ENCODE peak calls at places on chromosomes 6 and 20, in four cellular contexts. M is H1, B is HepG2, L is K562. U is an unnamed sample.

GRCh38 chr6:127496471-127496870 is 22.7 kb downstream of the MTCL3 start:
- DNase-seq in B (no peak), M (no peak), L (no peak), U (no peak)

GRCh38 chr6:136945072-136945471 is 23.0 kb downstream of the SLC35D3 start:
- DNase-seq in L (no peak), M (no peak), B (no peak), U (no peak)

GRCh38 chr20:51687071-51687470 is 81.1 kb downstream of the ATP9A start:
- DNase-seq in L (no peak), B (no peak), M (no peak), U (no peak)

GRCh38 chr6:98839788-98840361 is 5.5 kb downstream of the POU3F2 start:
- DNase-seq in B (peak), L (no peak), M (no peak), U (no peak)

GRCh38 chr20:1108437-1108920 is 9.9 kb upstream of the PSMF1 start:
- DNase-seq in M (no peak), B (peak), L (peak), U (peak)

GRCh38 chr6:167130008-167130677 is 7.2 kb downstream of the CCR6 start:
- DNase-seq in M (no peak), L (no peak), B (no peak), U (no peak)

GRCh38 chr6:90413867-90414266 is 117.2 kb upstream of the BACH2 start:
- DNase-seq in M (no peak), L (peak), B (no peak), U (peak)

GRCh38 chr6:71190809-71191208 is 97.8 kb upstream of the OGFRL1 start:
- DNase-seq in L (no peak), B (peak), M (no peak), U (no peak)

GRCh38 chr6:125753218-125753936 is 3.9 kb downstream of the HEY2 start:
- DNase-seq in L (no peak), B (peak), M (no peak), U (no peak)

GRCh38 chr6:132202569-132202968 is 198.7 kb downstream of the MOXD1 start:
- DNase-seq in L (no peak), B (no peak), M (no peak), U (no peak)

GRCh38 chr6:27839303-27840081 is 72.7 kb downstream of the OR2B2 start:
- DNase-seq in L (no peak), B (peak), M (no peak), U (no peak)

GRCh38 chr6:117605169-117605826 is 3.0 kb upstream of the GOPC start:
- DNase-seq in L (peak), B (peak), M (no peak), U (no peak)

GRCh38 chr6:100721256-100721655 is 159.9 kb downstream of the ASCC3 start:
- DNase-seq in L (no peak), M (no peak), B (no peak), U (no peak)

GRCh38 chr20:59850018-59850641 is 83.3 kb downstream of the SYCP2 start:
- DNase-seq in M (no peak), B (peak), L (peak), U (no peak)

GRCh38 chr20:48301189-48301588 is 515.9 kb upstream of the SULF2 start:
- DNase-seq in L (no peak), M (no peak), B (peak), U (no peak)

GRCh38 chr6:157615411-157615763 is 207.7 kb upstream of the SNX9 start:
- DNase-seq in B (no peak), M (no peak), L (no peak), U (no peak)

GRCh38 chr6:52976591-52977035 is 18.5 kb downstream of the GSTA4 start:
- DNase-seq in M (no peak), B (no peak), L (no peak), U (no peak)

GRCh38 chr20:34083137-34083536 is 28.9 kb downstream of the EIF2S2 start:
- DNase-seq in B (no peak), M (no peak), L (peak), U (no peak)

DNA sequence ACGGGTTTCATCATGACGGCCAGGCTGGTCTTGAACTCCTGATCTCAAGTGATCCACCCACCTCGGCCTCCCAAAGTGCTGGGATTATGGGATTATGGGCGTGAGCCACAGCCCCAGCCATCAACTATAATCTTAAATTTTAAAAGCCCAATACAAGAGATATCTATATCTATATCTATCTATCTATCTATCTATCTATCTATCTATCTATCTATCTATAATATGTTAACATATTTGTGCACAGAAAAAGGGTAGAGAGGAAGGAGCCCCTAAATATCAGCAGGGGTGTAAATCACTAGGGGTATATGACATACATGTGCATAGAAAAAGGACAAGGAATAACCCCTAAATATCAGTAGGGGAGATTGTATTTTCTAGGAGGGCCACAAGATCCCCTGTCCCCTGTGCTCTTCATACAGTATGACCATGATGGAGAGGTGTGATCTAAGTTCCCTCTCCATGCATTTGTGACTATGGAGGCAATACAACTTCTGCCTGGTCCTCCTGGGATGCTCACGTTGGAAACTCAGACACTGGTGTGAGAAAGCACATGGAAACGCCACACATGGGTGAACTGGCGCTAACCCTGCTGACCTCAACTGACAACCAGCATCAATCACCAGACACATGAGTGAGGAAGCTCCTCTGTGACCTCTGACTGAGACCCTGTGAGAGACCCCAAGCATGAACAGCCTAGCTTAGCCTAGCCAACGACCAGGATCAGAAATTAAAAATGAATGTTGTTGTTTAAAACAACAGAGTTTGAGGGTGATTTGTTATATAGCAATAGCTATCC is 1.2 kb upstream of the SPATS1 start:
- DNase-seq in M (no peak), B (no peak), L (no peak), U (no peak)
- TF ChIP-seq SP1 in M (no peak), B (no peak), L (no peak), U (no peak)

GRCh38 chr20:6632187-6632586 is 135.3 kb upstream of the BMP2 start:
- DNase-seq in L (no peak), M (no peak), B (peak), U (no peak)

GRCh38 chr20:6641012-6641411 is 126.5 kb upstream of the BMP2 start:
- DNase-seq in L (no peak), B (no peak), M (no peak), U (no peak)

GRCh38 chr20:6635034-6635736 is 132.3 kb upstream of the BMP2 start:
- DNase-seq in M (no peak), L (no peak), B (no peak), U (no peak)

GRCh38 chr20:6637160-6637579 is 130.3 kb upstream of the BMP2 start:
- DNase-seq in M (no peak), B (no peak), L (no peak), U (no peak)

GRCh38 chr20:6636209-6637159 is 131.0 kb upstream of the BMP2 start:
- DNase-seq in M (no peak), B (peak), L (no peak), U (no peak)
- TF ChIP-seq JUN in M (no peak), B (no peak), L (no peak), U (no peak)

DNA sequence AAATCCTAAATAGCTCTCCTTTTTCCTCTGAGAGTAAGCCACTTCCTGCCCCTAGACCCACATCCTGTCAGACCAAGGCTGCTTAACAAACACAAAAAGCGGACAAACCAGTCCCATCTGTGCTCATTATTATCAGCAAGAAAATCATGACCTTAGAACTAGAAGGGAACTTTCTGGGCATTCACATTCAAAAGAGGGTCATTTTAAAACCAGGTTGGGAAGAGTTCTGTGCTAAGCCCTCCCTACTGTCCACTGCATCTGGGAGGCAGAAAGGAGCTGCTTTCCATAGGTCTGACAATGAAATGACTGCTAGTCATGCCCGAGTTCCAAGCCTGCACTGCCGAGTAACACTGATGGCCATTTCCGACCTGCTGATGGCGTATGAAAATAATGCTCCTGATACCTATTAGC is 15.4 kb downstream of the EZR start:
- DNase-seq in M (no peak), B (no peak), L (no peak), U (no peak)
- TF ChIP-seq SP1 in M (no peak), B (no peak), L (no peak), U (no peak)

GRCh38 chr6:47936820-47937219 is 155.0 kb downstream of the OPN5 start:
- DNase-seq in L (no peak), M (no peak), B (no peak), U (no peak)

GRCh38 chr6:47938411-47938810 is 156.6 kb downstream of the OPN5 start:
- DNase-seq in B (no peak), M (no peak), L (no peak), U (no peak)

GRCh38 chr6:47932575-47932974 is 150.7 kb downstream of the OPN5 start:
- DNase-seq in L (no peak), M (no peak), B (no peak), U (no peak)

DNA sequence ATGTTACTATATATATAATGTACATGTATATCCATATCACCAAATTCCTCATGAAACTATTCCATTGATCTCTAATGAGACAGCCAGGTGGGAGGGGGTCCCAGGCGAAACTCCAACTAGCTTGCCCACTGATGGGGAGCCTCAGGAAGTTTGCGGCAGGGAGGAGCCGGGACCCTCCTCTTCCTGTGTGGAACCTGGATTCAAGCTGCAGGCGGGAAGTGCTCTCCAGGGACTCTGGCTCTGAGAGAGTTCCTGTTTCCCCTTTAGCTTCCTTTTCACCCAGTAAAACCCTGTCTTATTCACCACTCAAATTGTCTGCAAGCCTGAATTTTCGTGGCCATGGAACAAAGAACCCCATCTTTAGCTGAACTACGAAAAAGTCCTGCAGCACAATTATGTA is 152.2 kb downstream of the OPN5 start:
- DNase-seq in L (no peak), M (no peak), B (no peak), U (peak)
- TF ChIP-seq JUN in L (no peak), M (no peak), B (no peak), U (no peak)

GRCh38 chr6:47653706-47654105 is 44.7 kb upstream of the ADGRF4 start:
- DNase-seq in L (no peak), M (no peak), B (no peak), U (no peak)

GRCh38 chr6:47655719-47656595 is 42.4 kb upstream of the ADGRF4 start:
- DNase-seq in L (peak), M (peak), B (no peak), U (peak)

GRCh38 chr6:47650553-47651432 is 47.6 kb upstream of the ADGRF4 start:
- DNase-seq in M (no peak), B (no peak), L (no peak), U (no peak)

GRCh38 chr6:47651505-47651944 is 46.9 kb upstream of the ADGRF4 start:
- DNase-seq in B (no peak), M (no peak), L (no peak), U (no peak)

DNA sequence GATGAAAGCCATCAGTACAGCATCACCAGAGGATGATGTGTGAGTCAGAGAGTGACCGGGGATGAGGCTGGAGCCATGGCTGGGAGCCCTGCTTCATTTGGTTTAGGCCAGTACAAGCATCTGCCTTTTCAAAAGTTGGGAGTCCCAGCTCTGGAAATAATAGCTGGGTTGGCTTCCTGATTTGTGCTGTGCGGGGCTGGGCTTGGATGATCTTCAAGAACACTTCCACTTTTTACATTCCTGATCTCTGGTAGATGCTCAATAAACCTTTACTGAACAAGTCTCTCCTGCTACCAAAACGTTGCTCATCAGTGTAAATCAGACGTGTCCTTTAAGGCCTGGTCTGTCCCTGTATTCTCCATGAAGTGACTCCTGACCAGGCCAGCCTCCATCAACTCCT is 44.1 kb upstream of the ADGRF4 start:
- DNase-seq in L (no peak), M (no peak), B (no peak), U (no peak)
- TF ChIP-seq SP1 in L (no peak), M (no peak), B (no peak), U (no peak)

GRCh38 chr6:87102296-87102695 is 7.4 kb upstream of the CGA start:
- DNase-seq in M (no peak), B (no peak), L (no peak), U (no peak)

GRCh38 chr6:87103977-87104601 is 9.2 kb upstream of the CGA start:
- DNase-seq in B (no peak), L (no peak), M (no peak), U (no peak)

GRCh38 chr6:87100216-87100615 is 5.3 kb upstream of the CGA start:
- DNase-seq in B (no peak), L (no peak), M (no peak), U (no peak)

GRCh38 chr6:87105823-87106222 is 10.9 kb upstream of the CGA start:
- DNase-seq in L (no peak), M (no peak), B (no peak), U (no peak)

GRCh38 chr6:87104657-87105056 is 9.8 kb upstream of the CGA start:
- DNase-seq in L (no peak), M (no peak), B (no peak), U (no peak)
- TF ChIP-seq JUN in L (no peak), M (no peak), B (no peak), U (no peak)

DNA sequence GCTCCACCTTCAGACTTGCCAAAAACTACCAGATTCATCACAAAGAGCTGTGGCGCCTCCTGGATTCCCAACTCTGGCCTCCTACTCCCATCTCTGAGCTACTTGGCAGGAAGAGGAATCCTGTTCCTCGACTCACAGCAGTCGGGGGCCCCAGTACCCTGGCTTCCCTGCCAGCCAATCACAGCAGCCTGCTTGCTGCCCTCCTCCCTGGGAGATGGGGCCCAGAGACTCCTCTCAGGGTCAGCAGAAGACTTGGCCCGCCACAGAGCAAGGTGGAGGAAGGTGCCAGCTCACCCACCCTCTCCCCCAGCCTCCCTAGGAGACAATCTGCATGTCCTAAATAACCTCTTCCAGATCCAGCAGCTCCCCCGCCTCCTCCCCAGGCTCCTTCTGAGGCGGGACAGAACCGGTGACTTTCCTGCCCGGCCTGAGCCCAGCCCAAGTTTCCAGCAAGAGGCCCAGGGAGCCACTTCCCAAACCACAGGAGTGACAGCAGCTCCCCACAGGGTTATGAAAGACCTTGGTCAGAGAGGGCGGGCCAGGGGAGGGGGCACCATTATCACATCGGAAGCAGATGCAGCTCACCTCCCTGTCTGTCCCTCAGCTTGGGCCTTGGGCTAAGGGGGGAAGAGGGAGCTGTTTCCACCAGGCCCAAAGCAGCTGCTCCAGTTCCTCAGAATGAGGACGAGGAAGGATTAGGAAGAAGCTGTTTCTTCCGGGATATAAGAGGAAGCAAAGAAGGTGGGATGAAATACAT is 2.3 kb downstream of the CCND3 start:
- DNase-seq in L (peak), B (no peak), M (no peak), U (peak)
- TF ChIP-seq SP1 in L (peak), B (no peak), M (peak), U (peak)

GRCh38 chr6:111812080-111813038 is 60.9 kb downstream of the FYN start:
- DNase-seq in M (no peak), L (no peak), B (no peak), U (no peak)
- TF ChIP-seq JUN in M (no peak), L (no peak), B (no peak), U (no peak)

GRCh38 chr6:88921734-88922133 is 41.7 kb downstream of the RNGTT start:
- DNase-seq in M (no peak), B (no peak), L (no peak), U (no peak)

GRCh38 chr6:88922775-88923548 is 40.5 kb downstream of the RNGTT start:
- DNase-seq in M (no peak), B (no peak), L (no peak), U (no peak)

GRCh38 chr6:88920088-88920487 is 43.3 kb downstream of the RNGTT start:
- DNase-seq in B (no peak), M (no peak), L (no peak), U (no peak)

GRCh38 chr6:88919032-88919431 is 44.4 kb downstream of the RNGTT start:
- DNase-seq in L (no peak), M (no peak), B (no peak), U (no peak)

GRCh38 chr6:88920777-88921728 is 42.4 kb downstream of the RNGTT start:
- DNase-seq in B (no peak), L (no peak), M (no peak), U (no peak)
- TF ChIP-seq SP1 in B (no peak), L (no peak), M (no peak), U (no peak)

GRCh38 chr20:2631228-2631627 is 21.2 kb upstream of the NOP56 start:
- DNase-seq in B (no peak), L (no peak), M (no peak), U (no peak)

GRCh38 chr20:2624190-2624589 is 28.2 kb upstream of the NOP56 start:
- DNase-seq in B (no peak), M (no peak), L (no peak), U (no peak)

GRCh38 chr20:2625062-2625461 is 27.4 kb upstream of the NOP56 start:
- DNase-seq in L (no peak), B (no peak), M (no peak), U (no peak)

DNA sequence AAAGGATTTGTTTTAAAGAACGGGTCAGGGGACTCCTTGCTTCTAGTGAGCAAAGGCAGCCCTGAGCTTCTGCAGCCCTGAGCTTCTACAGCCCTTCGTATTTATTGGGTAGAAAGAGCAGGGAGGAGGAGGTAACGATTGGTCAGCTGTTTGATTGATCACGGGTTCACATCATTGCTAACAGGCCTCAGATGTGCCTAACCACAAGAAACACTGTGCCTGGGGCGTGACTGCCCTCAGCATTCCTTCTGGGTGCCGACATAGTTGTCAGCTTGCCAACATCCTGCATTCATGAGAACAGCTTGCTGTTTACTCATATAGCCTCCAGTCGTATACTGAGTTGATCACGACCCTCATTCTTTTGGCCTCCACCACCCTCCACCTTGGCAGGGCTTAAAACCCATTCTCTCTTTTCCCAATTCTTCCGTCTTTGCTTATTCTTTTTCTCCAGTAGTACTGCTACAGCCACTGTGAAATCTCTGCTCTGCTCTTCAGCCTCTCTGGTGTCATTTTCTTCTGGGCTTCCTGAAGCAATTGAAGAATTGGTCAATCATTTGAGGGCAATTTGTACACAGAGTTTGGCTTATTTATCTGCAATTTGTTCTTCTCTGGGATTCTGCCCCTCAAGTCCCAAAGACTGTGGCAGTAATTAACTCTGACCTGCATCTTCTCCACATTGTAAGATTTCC is 25.4 kb upstream of the NOP56 start:
- DNase-seq in M (no peak), B (peak), L (no peak), U (no peak)
- TF ChIP-seq JUN in M (no peak), B (no peak), L (no peak), U (no peak)

U was measured in WTC11.